ENCODE peak calls at places on chromosomes 3 and 15, in seven cellular contexts. Y is AG09309, S is WTC11, U is retinal pigment epithelial cell, H is nephron progenitor cell, L is HFF-Myc, F is mammary epithelial cell. A is an unnamed sample.

GRCh38 chr3:156816091-156816793 is 9.9 kb upstream of the LEKR1 start:
- DNase-seq in F (no peak), L (no peak), S (peak), U (no peak), H (peak), Y (no peak), A (no peak)

GRCh38 chr15:58380280-58380945 is 51.4 kb upstream of the LIPC start:
- DNase-seq in U (no peak), L (no peak), Y (no peak), S (no peak), F (no peak), H (no peak), A (no peak)

GRCh38 chr15:81000144-81000625 is 538 bp upstream of the TLNRD1 start:
- DNase-seq in F (no peak), H (no peak), L (no peak), S (no peak), Y (no peak), U (no peak), A (no peak)

GRCh38 chr3:44961888-44962287 is 14.1 kb downstream of the ZDHHC3 start:
- DNase-seq in L (no peak), S (no peak), H (no peak), U (no peak), F (no peak), Y (no peak), A (no peak)

GRCh38 chr3:114022145-114022544 is 34.2 kb downstream of the CCDC191 start:
- DNase-seq in Y (no peak), U (no peak), S (no peak), H (peak), L (no peak), F (no peak), A (no peak)

GRCh38 chr15:63079938-63080626 is 37.5 kb downstream of the TPM1 start:
- DNase-seq in F (peak), H (no peak), S (no peak), Y (no peak), U (no peak), L (no peak), A (no peak)

GRCh38 chr3:133119146-133119545 is 81.0 kb downstream of the TMEM108 start:
- DNase-seq in U (no peak), S (no peak), Y (no peak), H (no peak), L (no peak), F (no peak), A (no peak)

GRCh38 chr15:47587938-47588817 is 129.1 kb upstream of the SEMA6D start:
- DNase-seq in U (no peak), F (no peak), L (no peak), Y (no peak), H (no peak), S (no peak), A (no peak)

GRCh38 chr15:50250789-50251394 is 14.6 kb downstream of the HDC start:
- DNase-seq in Y (no peak), U (no peak), F (no peak), S (no peak), L (no peak), H (no peak), A (no peak)

GRCh38 chr3:3180421-3180820 is 930 bp upstream of the CRBN start:
- DNase-seq in F (no peak), U (no peak), S (no peak), Y (no peak), L (no peak), H (no peak), A (no peak)

GRCh38 chr15:87477759-87478687 is 778.5 kb downstream of the NTRK3 start:
- DNase-seq in L (peak), Y (peak), S (no peak), F (peak), H (no peak), U (peak), A (no peak)

GRCh38 chr15:92954578-92954977 is 54.5 kb downstream of the CHD2 start:
- DNase-seq in L (no peak), Y (no peak), F (no peak), U (no peak), H (peak), S (no peak), A (no peak)

GRCh38 chr3:190013943-190014924 is 106.5 kb downstream of the P3H2 start:
- DNase-seq in U (no peak), Y (no peak), H (no peak), L (no peak), F (no peak), S (no peak), A (no peak)

GRCh38 chr3:186826316-186826977 is 16.1 kb upstream of the ADIPOQ start:
- DNase-seq in L (no peak), U (no peak), H (peak), Y (no peak), F (no peak), S (no peak), A (no peak)

GRCh38 chr3:172675371-172676193 is 35.3 kb downstream of the NCEH1 start:
- DNase-seq in U (no peak), F (peak), H (peak), Y (no peak), S (no peak), L (peak), A (no peak)

GRCh38 chr15:50247819-50248650 is 17.5 kb downstream of the HDC start:
- DNase-seq in Y (no peak), H (no peak), U (no peak), F (peak), L (no peak), S (no peak), A (no peak)

GRCh38 chr3:136690611-136691010 is 61.6 kb downstream of the STAG1 start:
- DNase-seq in S (no peak), U (no peak), Y (no peak), F (no peak), H (no peak), L (no peak), A (no peak)

GRCh38 chr3:12353796-12354505 is 65.1 kb downstream of the PPARG start:
- DNase-seq in U (no peak), F (no peak), Y (no peak), L (no peak), H (no peak), S (no peak), A (no peak)

GRCh38 chr3:119559441-119559963 is at the start of gene CD80:
- DNase-seq in Y (peak), F (peak), L (peak), H (peak), S (peak), U (no peak), A (peak)

GRCh38 chr3:89841041-89841440 is 733.6 kb downstream of the EPHA3 start:
- DNase-seq in S (no peak), H (no peak), U (peak), Y (no peak), F (no peak), L (no peak), A (no peak)

GRCh38 chr3:149400645-149401044 is 23.2 kb upstream of the TM4SF1 start:
- DNase-seq in Y (no peak), L (no peak), F (no peak), S (no peak), U (no peak), H (no peak), A (no peak)

GRCh38 chr15:30962079-30962478 is 29.3 kb downstream of the MTMR10 start:
- DNase-seq in S (no peak), L (no peak), H (no peak), F (peak), Y (no peak), U (no peak), A (no peak)

GRCh38 chr3:114418724-114419543 is 125.1 kb downstream of the TIGIT start:
- DNase-seq in L (peak), H (peak), F (peak), S (no peak), Y (peak), U (peak), A (peak)

GRCh38 chr3:18295171-18295920 is 129.8 kb downstream of the SATB1 start:
- DNase-seq in S (peak), U (peak), L (peak), F (peak), H (peak), Y (peak), A (peak)
- TF ChIP-seq CTCF in S (peak), U (peak), L (peak), F (peak), H (peak), Y (peak), A (peak)

GRCh38 chr3:116863842-116864626 is 154.5 kb downstream of the TUSC7 start:
- DNase-seq in H (peak), U (peak), Y (no peak), F (peak), S (peak), L (peak), A (peak)

GRCh38 chr3:116863270-116863770 is 153.7 kb downstream of the TUSC7 start:
- DNase-seq in U (no peak), L (no peak), S (no peak), H (no peak), F (no peak), Y (no peak), A (no peak)

GRCh38 chr3:116864627-116864927 is 155.0 kb downstream of the TUSC7 start:
- DNase-seq in F (no peak), L (no peak), H (no peak), Y (no peak), S (no peak), U (no peak), A (no peak)
- TF ChIP-seq CTCF in F (no peak), L (no peak), H (peak), Y (no peak), S (no peak), U (no peak), A (no peak)

GRCh38 chr3:8662594-8662993 is 18.0 kb upstream of the SSUH2 start:
- DNase-seq in Y (no peak), H (no peak), F (no peak), S (no peak), L (no peak), U (no peak), A (no peak)

GRCh38 chr3:8665407-8665896 is 20.9 kb upstream of the SSUH2 start:
- DNase-seq in L (no peak), U (peak), F (no peak), Y (no peak), H (no peak), S (no peak), A (no peak)

GRCh38 chr3:8660781-8661180 is 16.2 kb upstream of the SSUH2 start:
- DNase-seq in F (no peak), S (no peak), U (no peak), H (no peak), L (no peak), Y (no peak), A (no peak)

GRCh38 chr3:8660271-8660731 is 15.7 kb upstream of the SSUH2 start:
- DNase-seq in L (no peak), H (no peak), F (no peak), U (no peak), S (no peak), Y (no peak), A (no peak)

DNA sequence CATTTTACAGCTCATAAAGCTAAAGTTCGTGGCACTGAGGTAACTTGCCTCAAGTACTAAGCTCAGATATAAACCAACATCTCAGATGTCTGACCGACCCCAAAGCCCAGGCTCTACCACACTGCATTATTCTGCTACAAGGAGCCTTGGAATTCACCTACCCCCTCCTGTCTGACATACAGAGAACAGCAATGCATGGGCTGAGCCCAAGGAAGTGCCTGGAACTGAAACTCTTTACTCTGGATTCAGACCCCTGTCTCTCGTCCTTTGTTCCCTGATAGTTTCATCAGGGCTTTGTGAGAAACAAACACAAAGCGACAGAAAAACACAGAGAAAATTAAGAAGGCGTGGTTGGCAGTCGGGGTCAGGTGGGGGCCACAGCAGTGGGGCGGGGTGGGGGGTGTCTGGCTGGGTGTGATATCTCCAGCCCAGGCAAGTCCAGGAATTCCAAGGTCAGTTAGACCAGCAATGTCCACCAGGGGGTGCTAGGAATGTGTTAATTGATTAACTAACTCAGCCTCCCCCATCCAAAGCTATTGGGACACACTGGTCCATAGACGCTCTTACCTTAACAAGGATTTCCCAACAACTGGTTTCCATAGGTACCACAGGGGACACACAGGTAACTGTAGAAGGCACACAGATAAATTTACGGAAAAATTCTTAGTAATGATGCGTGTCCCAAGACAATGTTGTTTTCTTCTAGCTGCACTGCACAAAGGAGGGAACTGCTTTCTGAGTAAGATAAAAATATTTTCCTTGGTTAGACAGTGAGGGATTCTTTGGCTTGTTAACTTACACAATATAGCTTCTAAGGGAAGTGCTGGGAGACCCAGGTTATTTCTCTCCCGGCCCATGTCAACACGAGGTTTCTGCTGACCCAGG is 18.8 kb upstream of the SSUH2 start:
- DNase-seq in U (peak), F (peak), H (peak), S (peak), L (peak), Y (peak), A (peak)
- TF ChIP-seq CTCF in U (peak), F (peak), H (peak), S (peak), L (peak), Y (peak), A (peak)

GRCh38 chr15:78739206-78739605 is 72.1 kb downstream of the ADAMTS7 start:
- DNase-seq in L (no peak), H (no peak), S (no peak), Y (no peak), U (no peak), F (no peak), A (no peak)

GRCh38 chr15:78737187-78737820 is 74.0 kb downstream of the ADAMTS7 start:
- DNase-seq in Y (no peak), U (no peak), L (no peak), H (no peak), S (no peak), F (no peak), A (no peak)

GRCh38 chr15:78734441-78735064 is 76.7 kb downstream of the ADAMTS7 start:
- DNase-seq in U (no peak), S (no peak), H (no peak), F (no peak), L (no peak), Y (no peak), A (no peak)

GRCh38 chr15:78740904-78741274 is 70.4 kb downstream of the ADAMTS7 start:
- DNase-seq in H (no peak), U (no peak), L (no peak), F (no peak), S (no peak), Y (no peak), A (no peak)

GRCh38 chr15:78739996-78740903 is 71.0 kb downstream of the ADAMTS7 start:
- DNase-seq in H (peak), U (no peak), F (peak), Y (no peak), L (no peak), S (peak), A (no peak)
- TF ChIP-seq CTCF in H (peak), U (peak), F (peak), Y (peak), L (peak), S (peak), A (peak)

GRCh38 chr3:79490165-79491028 is 277.4 kb downstream of the ROBO1 start:
- DNase-seq in Y (no peak), L (peak), U (no peak), H (no peak), S (peak), F (peak), A (no peak)
- TF ChIP-seq CTCF in Y (peak), L (peak), U (no peak), H (no peak), S (no peak), F (peak), A (peak)

GRCh38 chr3:64184621-64185020 is 40.6 kb downstream of the PRICKLE2 start:
- DNase-seq in S (no peak), U (no peak), F (peak), Y (no peak), H (no peak), L (no peak), A (no peak)

GRCh38 chr3:64185436-64185835 is 39.8 kb downstream of the PRICKLE2 start:
- DNase-seq in F (peak), U (no peak), L (no peak), H (no peak), S (no peak), Y (no peak), A (no peak)

GRCh38 chr3:64188810-64189560 is 36.3 kb downstream of the PRICKLE2 start:
- DNase-seq in H (no peak), F (peak), S (no peak), L (peak), Y (no peak), U (peak), A (peak)

GRCh38 chr3:64186667-64187064 is 38.6 kb downstream of the PRICKLE2 start:
- DNase-seq in H (no peak), S (no peak), L (no peak), F (no peak), U (no peak), Y (no peak), A (no peak)

DNA sequence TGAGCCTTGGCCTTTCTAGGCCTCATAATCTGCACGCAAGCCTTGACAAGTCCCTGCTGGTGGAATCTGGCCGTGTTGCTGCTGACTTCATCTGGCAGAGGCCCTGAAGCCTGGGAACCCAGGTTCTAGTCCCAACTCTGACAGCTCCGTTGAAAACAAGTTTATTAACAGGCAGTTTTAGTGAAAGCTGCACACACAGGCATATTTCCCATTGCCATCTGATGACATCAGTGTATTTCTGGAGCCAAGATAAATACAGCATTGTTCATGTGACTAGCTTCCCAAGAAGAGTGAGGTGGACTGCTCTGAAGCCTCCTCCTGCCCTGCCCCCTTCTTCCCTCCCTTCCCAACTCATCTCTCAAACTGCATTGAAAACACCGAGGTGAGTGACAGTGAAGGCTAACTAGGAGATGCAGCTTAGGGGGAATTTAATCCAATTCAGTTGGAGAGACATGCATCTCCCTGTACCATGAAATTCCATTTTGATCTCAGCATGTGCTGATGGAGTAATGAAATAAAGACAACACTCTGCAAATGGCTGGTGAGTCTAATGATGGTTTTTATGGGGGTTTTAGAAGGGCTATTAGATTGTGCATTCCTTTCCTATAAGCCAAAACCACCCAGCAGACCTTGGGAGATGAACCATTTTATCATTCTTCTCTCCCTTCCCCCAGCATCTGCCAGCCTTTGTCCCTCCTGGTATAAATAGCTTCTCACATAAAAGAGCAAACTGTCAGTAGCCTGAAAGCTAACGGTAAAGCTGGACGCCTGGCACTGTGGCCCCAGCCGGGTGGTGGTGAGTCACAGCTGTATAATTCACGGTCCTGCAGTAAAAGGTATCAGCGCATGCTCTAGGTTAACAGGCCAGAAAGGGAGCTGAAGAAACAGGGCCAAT is 38.0 kb downstream of the PRICKLE2 start:
- DNase-seq in L (peak), Y (peak), U (peak), S (no peak), H (no peak), F (peak), A (peak)
- TF ChIP-seq CTCF in L (no peak), Y (no peak), U (peak), S (no peak), H (no peak), F (peak), A (no peak)

A was measured in AG09319.